ENCODE peak calls at places on chromosome 19, in ten cellular contexts. U, F, B, Q, L, M, I, S, R and Y are unnamed samples. For H3K4me1, the result is how much of the 10 kb centered on the place peaks cover.

GRCh38 chr19:19021115-19021514 is 12.2 kb downstream of the SUGP2 start:
- DNase-seq in L (no peak), U (no peak), S (no peak), F (no peak), Q (no peak), R (no peak), B (peak), M (no peak), I (no peak), Y (no peak)

GRCh38 chr19:46944918-46945628 is 74.6 kb upstream of the NPAS1 start:
- DNase-seq in I (peak), B (no peak), Q (no peak), L (peak), F (no peak), S (peak), R (peak), M (peak), U (peak), Y (no peak)

GRCh38 chr19:28023064-28023463 is 1189.9 kb downstream of the UQCRFS1 start:
- DNase-seq in L (no peak), M (no peak), B (no peak), F (no peak), U (no peak), S (no peak), I (no peak), R (no peak), Q (no peak), Y (no peak)

GRCh38 chr19:54029930-54030490 is 33.7 kb downstream of the VSTM1 start:
- DNase-seq in B (peak), Q (no peak), S (no peak), M (peak), F (no peak), R (peak), L (no peak), I (no peak), U (peak), Y (no peak)

GRCh38 chr19:28010656-28011055 is 1202.3 kb downstream of the UQCRFS1 start:
- DNase-seq in U (peak), R (no peak), S (no peak), B (no peak), M (no peak), Q (no peak), L (no peak), F (no peak), I (no peak), Y (no peak)

GRCh38 chr19:34577056-34577455 is 95.5 kb downstream of the WTIP start:
- DNase-seq in B (no peak), U (no peak), M (no peak), I (no peak), L (no peak), R (no peak), S (no peak), F (no peak), Q (no peak), Y (no peak)

GRCh38 chr19:577439-578392 is 5.3 kb downstream of the BSG start:
- DNase-seq in I (no peak), R (no peak), S (no peak), F (no peak), L (no peak), U (no peak), Q (no peak), B (no peak), M (no peak), Y (no peak)

GRCh38 chr19:6774821-6775707 is 2.6 kb downstream of the VAV1 start:
- DNase-seq in U (no peak), F (no peak), Q (no peak), M (no peak), I (no peak), B (no peak), L (no peak), R (peak), S (no peak), Y (no peak)

GRCh38 chr19:18295034-18295451 is 13.6 kb upstream of the JUND start:
- DNase-seq in Q (no peak), F (no peak), B (no peak), L (no peak), U (no peak), I (no peak), R (no peak), S (no peak), M (no peak), Y (no peak)

GRCh38 chr19:43441736-43442135 is 23.7 kb downstream of the LYPD3 start:
- DNase-seq in F (no peak), I (no peak), M (no peak), U (no peak), S (no peak), Q (no peak), R (no peak), B (no peak), L (no peak), Y (no peak)

GRCh38 chr19:29508181-29508580 is 17.6 kb upstream of the VSTM2B start:
- DNase-seq in R (no peak), Q (no peak), L (no peak), S (no peak), M (no peak), F (no peak), B (no peak), U (no peak), I (no peak), Y (no peak)

GRCh38 chr19:5451494-5451893 is 3.7 kb upstream of the ZNRF4 start:
- DNase-seq in I (no peak), U (no peak), F (no peak), M (no peak), L (no peak), S (no peak), R (no peak), B (no peak), Q (no peak), Y (no peak)

GRCh38 chr19:45162464-45163143 is 1.8 kb upstream of the NKPD1 start:
- DNase-seq in I (no peak), F (peak), L (no peak), B (peak), U (no peak), S (no peak), Q (no peak), M (no peak), R (no peak), Y (peak)

DNA sequence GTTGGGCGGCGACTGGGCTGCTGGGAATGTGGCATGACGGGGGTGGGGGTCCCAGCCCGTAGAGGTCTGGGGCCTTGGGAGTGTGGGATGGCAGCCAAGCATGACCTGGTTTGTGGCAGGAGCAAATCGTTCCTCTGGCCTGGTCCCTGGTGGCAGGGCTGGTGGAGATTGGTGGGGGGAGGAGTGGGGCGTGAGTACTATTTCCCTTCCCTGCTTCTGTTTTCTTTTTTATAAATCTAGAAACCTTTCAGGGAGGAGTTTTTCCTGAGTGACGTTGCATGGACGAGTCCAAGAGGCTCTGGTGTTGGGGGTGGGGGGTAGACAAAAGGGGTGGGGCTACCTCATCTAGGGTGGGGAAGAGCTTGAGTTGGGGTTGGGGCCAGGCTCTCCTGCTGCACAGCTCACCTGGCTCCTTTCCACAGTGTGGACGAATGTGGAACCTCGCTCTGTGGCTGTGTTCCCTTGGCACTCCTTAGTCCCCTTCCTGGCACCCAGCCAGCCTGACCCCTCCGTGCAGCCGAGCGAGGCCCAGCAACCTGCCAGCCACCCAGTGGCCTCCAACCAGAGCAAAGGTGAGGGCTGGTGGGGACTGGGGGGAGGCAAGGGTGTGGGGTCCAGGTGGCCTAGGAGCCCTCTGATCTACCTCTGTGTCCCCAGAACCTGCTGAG is 15.4 kb upstream of the PRR19 start:
- DNase-seq in L (peak), B (no peak), F (no peak), S (no peak), R (no peak), M (peak), Q (no peak), I (peak), U (no peak), Y (no peak)
- H3K4me3 ChIP-seq in L (no peak), B (no peak), F (peak), S (peak), R (peak), M (peak), Q (no peak), I (peak), U (no peak), Y (no peak)

DNA sequence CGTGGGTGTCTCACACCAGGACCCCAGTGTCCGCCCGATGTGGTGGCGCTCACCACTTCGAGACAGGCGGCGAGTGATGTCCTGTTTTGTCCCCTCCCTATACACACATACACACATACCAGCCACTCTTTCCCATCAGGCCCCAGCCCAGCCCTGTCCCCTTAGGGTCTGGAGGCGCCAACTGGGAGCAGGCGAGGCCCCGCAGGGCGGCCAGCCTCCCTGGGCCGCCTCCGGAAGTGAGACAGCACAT is 38.1 kb upstream of the NANOS3 start:
- DNase-seq in I (no peak), L (no peak), U (no peak), F (no peak), Q (no peak), B (no peak), M (no peak), S (peak), R (no peak), Y (no peak)
- H3K4me1 ChIP-seq in I (half or more), L (under half), U (under half), F (under half), Q (half or more), B (under half), M (half or more), S (half or more), R (under half), Y (under half)

GRCh38 chr19:13053761-13054604 is 48.7 kb downstream of the LYL1 start:
- DNase-seq in U (peak), F (peak), I (peak), Q (no peak), M (peak), L (peak), R (peak), B (peak), S (no peak), Y (peak)

GRCh38 chr19:13053238-13053637 is 49.4 kb downstream of the LYL1 start:
- DNase-seq in Q (no peak), R (no peak), B (no peak), F (no peak), U (no peak), L (no peak), S (no peak), M (no peak), I (no peak), Y (no peak)

GRCh38 chr19:13052447-13053232 is 50.0 kb downstream of the LYL1 start:
- DNase-seq in R (no peak), F (no peak), M (no peak), B (no peak), L (no peak), U (no peak), Q (no peak), I (no peak), S (no peak), Y (no peak)

GRCh38 chr19:13050274-13050673 is 52.4 kb downstream of the LYL1 start:
- DNase-seq in I (no peak), F (no peak), L (no peak), R (no peak), Q (no peak), M (no peak), B (no peak), U (no peak), S (no peak), Y (no peak)

DNA sequence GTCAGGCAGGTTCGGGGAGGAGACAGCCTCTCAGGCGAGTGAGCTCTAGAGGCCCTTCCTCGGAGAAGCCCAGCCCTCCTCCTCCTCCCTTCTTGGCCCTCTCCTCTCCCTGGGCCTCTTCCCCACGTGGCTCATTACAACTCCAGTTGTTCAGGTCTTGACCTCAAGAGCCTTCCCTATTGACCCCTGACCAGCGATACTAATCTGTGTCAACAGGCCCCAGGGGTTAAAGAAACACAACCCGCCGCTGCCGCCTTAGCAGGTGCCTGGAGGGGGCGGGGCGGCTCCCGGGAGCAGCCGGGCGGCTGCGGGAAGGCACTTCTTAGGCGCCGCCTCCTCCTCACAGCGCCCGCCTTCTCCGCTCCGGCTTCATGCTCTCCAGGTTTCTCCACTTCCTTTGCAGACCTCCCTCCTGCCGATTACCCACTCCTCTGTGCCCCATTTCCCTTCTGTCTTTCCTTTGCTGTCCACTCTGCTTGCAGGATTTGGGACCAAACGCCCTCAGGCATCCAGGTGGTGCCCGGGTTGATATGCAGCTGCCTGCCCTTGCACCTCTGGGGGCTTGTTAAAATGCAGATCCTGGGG is 51.0 kb downstream of the LYL1 start:
- DNase-seq in R (peak), U (peak), I (peak), S (no peak), Q (no peak), B (peak), F (peak), M (peak), L (peak), Y (peak)
- H3K4me3 ChIP-seq in R (peak), U (no peak), I (peak), S (peak), Q (no peak), B (no peak), F (peak), M (peak), L (no peak), Y (no peak)

DNA sequence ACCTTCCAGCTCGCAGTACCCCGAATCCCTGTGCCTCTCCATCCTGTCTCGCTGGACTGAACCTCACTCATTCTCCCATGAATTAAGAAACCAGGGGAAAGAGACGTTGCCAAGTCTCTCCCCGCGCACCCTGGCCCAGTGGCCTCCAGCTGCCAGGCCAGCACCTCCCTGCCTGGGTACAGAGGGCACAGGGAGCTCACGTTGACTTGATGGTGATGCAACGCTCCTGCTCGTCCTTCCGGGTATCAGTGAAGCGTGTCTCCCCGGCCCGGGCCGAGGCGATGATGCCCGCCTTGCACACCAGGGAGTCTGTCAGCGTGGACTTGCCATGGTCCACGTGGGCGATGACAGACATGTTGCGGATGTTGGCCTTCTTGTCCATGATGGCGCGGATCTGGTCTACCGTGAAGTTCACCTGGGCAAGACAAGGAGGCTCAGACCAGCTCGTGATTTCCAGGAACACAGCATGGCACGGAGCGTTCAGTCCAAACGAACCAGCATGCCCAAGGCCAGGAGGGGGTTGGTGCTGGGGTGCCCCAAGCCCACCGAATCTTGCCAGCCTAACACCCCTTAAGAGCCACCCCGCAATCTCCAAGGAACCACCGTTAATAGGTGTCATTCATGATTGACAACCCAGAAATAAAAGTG is 1.2 kb downstream of the EEF2 start:
- DNase-seq in R (no peak), Q (no peak), M (no peak), S (no peak), I (peak), B (peak), F (no peak), L (peak), U (peak), Y (no peak)
- H3K4me1 ChIP-seq in R (under half), Q (half or more), M (half or more), S (under half), I (under half), B (under half), F (under half), L (under half), U (under half), Y (under half)

DNA sequence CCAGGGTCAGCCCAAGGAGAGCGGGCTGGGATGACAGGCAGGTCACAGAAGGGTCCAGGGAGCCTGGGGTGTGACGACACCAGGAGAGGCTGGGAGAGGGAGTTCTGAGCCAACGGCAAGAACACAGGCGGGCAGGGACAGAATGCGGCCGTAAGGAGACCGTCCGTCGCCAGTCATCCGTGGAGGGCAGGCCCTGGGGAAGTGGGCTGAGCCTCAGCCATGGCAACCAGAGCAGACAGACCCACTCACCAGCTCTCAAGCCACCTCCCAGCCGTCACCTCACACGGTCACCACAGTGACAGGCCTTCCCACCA is 3.7 kb upstream of the TMEM86B start:
- DNase-seq in R (no peak), U (no peak), F (no peak), I (no peak), M (no peak), B (no peak), S (no peak), Q (no peak), L (no peak), Y (no peak)
- H3K4me3 ChIP-seq in R (no peak), U (no peak), F (no peak), I (no peak), M (no peak), B (no peak), S (no peak), Q (no peak), L (no peak), Y (no peak)

DNA sequence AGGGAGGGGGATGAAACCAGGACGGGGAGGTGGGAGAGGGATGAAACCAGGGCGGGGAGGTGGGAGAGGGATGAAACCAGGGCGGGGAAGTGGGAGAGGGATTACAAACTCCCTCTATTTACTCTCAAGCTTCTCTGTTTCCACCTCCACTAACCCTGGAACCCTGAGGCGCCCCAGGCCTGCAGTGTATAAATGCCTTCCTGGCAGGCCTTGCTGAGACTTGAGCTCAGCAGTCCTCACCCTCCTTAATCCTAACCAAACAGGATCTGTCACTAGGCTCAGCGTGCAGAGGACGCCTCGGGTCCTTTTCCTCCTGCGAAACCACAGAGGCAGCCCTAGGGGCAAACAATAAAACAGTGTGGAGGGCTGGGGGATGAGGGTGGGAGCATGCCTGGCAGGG is 32.1 kb upstream of the OR1M1 start:
- DNase-seq in B (no peak), F (peak), R (peak), U (no peak), L (no peak), Q (no peak), S (no peak), M (no peak), I (no peak), Y (no peak)
- H3K4me1 ChIP-seq in B (under half), F (under half), R (under half), U (under half), L (under half), Q (under half), S (under half), M (under half), I (under half), Y (under half)